ENCODE peak calls at places on chromosomes 11 and 22, in six cellular contexts. One of them, this sample, is unnamed.
A peak's percentile ranks its signal among the peaks of the same experiment; 100 is the strongest.

GRCh38 chr22:43497956-43498855 is 86.4 kb downstream of the MPPED1 start:
- DNase-seq in body of pancreas: no peak
- DNase-seq in lower lobe of right lung: no peak
- DNase-seq in iPS DF 6.9: no peak
- DNase-seq in spleen: no peak
- DNase-seq in bronchial epithelial cell: no peak
- DNase-seq in this sample: no peak

GRCh38 chr11:93735627-93736026 is 5.7 kb downstream of the TAF1D start:
- DNase-seq in body of pancreas: no peak
- DNase-seq in lower lobe of right lung: no peak
- DNase-seq in iPS DF 6.9: no peak
- DNase-seq in spleen: no peak
- DNase-seq in bronchial epithelial cell: no peak
- DNase-seq in this sample: no peak

GRCh38 chr11:91686700-91687099 is 537.9 kb upstream of the FAT3 start:
- DNase-seq in body of pancreas: no peak
- DNase-seq in lower lobe of right lung: no peak
- DNase-seq in iPS DF 6.9: no peak
- DNase-seq in spleen: no peak
- DNase-seq in bronchial epithelial cell: peak; percentile 30
- DNase-seq in this sample: no peak

GRCh38 chr11:88301478-88302140 is 35.9 kb downstream of the CTSC start:
- DNase-seq in body of pancreas: no peak
- DNase-seq in lower lobe of right lung: no peak
- DNase-seq in iPS DF 6.9: no peak
- DNase-seq in spleen: no peak
- DNase-seq in bronchial epithelial cell: no peak
- DNase-seq in this sample: no peak

GRCh38 chr22:49208003-49208402 is 619.7 kb downstream of the BRD1 start:
- DNase-seq in body of pancreas: no peak
- DNase-seq in lower lobe of right lung: no peak
- DNase-seq in iPS DF 6.9: no peak
- DNase-seq in spleen: peak; percentile 52
- DNase-seq in bronchial epithelial cell: no peak
- DNase-seq in this sample: no peak

GRCh38 chr11:121894581-121894980 is 221.4 kb downstream of the BLID start:
- DNase-seq in body of pancreas: no peak
- DNase-seq in lower lobe of right lung: no peak
- DNase-seq in iPS DF 6.9: no peak
- DNase-seq in spleen: no peak
- DNase-seq in bronchial epithelial cell: peak; percentile 70
- DNase-seq in this sample: peak; percentile 13

GRCh38 chr22:49240016-49240380 is 587.7 kb downstream of the BRD1 start:
- DNase-seq in body of pancreas: no peak
- DNase-seq in lower lobe of right lung: no peak
- DNase-seq in iPS DF 6.9: no peak
- DNase-seq in spleen: peak; percentile 48
- DNase-seq in bronchial epithelial cell: no peak
- DNase-seq in this sample: no peak

GRCh38 chr22:31106651-31107205 is 640 bp downstream of the SELENOM start:
- DNase-seq in body of pancreas: no peak
- DNase-seq in lower lobe of right lung: no peak
- DNase-seq in iPS DF 6.9: no peak
- DNase-seq in spleen: no peak
- DNase-seq in bronchial epithelial cell: peak; percentile 32
- DNase-seq in this sample: peak; percentile 30

GRCh38 chr22:34236527-34236926 is 316.3 kb upstream of the LARGE1 start:
- DNase-seq in body of pancreas: no peak
- DNase-seq in lower lobe of right lung: no peak
- DNase-seq in iPS DF 6.9: no peak
- DNase-seq in spleen: no peak
- DNase-seq in bronchial epithelial cell: peak; percentile 6
- DNase-seq in this sample: no peak

GRCh38 chr22:31490496-31490925 is 869 bp upstream of the EIF4ENIF1 start:
- DNase-seq in body of pancreas: peak; percentile 79
- DNase-seq in lower lobe of right lung: peak; percentile 72
- DNase-seq in iPS DF 6.9: peak; percentile 25
- DNase-seq in spleen: peak; percentile 90
- DNase-seq in bronchial epithelial cell: peak; percentile 70
- DNase-seq in this sample: peak; percentile 52

GRCh38 chr22:21725956-21726649 is 9.5 kb downstream of the YPEL1 start:
- DNase-seq in body of pancreas: no peak
- DNase-seq in lower lobe of right lung: no peak
- DNase-seq in iPS DF 6.9: no peak
- DNase-seq in spleen: no peak
- DNase-seq in bronchial epithelial cell: no peak
- DNase-seq in this sample: no peak

GRCh38 chr11:8055836-8056526 is 25.0 kb upstream of the TUB start:
- DNase-seq in body of pancreas: no peak
- DNase-seq in lower lobe of right lung: no peak
- DNase-seq in iPS DF 6.9: no peak
- DNase-seq in spleen: peak; percentile 68
- DNase-seq in bronchial epithelial cell: no peak
- DNase-seq in this sample: no peak

GRCh38 chr11:93740031-93740801 is 1.1 kb downstream of the TAF1D start:
- DNase-seq in body of pancreas: peak; percentile 49
- DNase-seq in lower lobe of right lung: peak; percentile 56
- DNase-seq in iPS DF 6.9: no peak
- DNase-seq in spleen: peak; percentile 78
- DNase-seq in bronchial epithelial cell: peak; percentile 40
- DNase-seq in this sample: peak; percentile 26

GRCh38 chr22:30654361-30654760 is 13.3 kb downstream of the DUSP18 start:
- DNase-seq in body of pancreas: no peak
- DNase-seq in lower lobe of right lung: no peak
- DNase-seq in iPS DF 6.9: no peak
- DNase-seq in spleen: no peak
- DNase-seq in bronchial epithelial cell: no peak
- DNase-seq in this sample: no peak

GRCh38 chr22:46866591-46866990 is 104.1 kb downstream of the TBC1D22A start:
- DNase-seq in body of pancreas: no peak
- DNase-seq in lower lobe of right lung: no peak
- DNase-seq in iPS DF 6.9: no peak
- DNase-seq in spleen: no peak
- DNase-seq in bronchial epithelial cell: peak; percentile 80
- DNase-seq in this sample: peak; percentile 44

GRCh38 chr22:48889887-48890692 is 937.6 kb downstream of the BRD1 start:
- DNase-seq in body of pancreas: no peak
- DNase-seq in lower lobe of right lung: peak; percentile 17
- DNase-seq in iPS DF 6.9: no peak
- DNase-seq in spleen: peak; percentile 49
- DNase-seq in bronchial epithelial cell: no peak
- DNase-seq in this sample: no peak

GRCh38 chr11:2819316-2819715 is 66.3 kb downstream of the CDKN1C start:
- DNase-seq in body of pancreas: no peak
- DNase-seq in lower lobe of right lung: peak; percentile 17
- DNase-seq in iPS DF 6.9: no peak
- DNase-seq in spleen: peak; percentile 21
- DNase-seq in bronchial epithelial cell: no peak
- DNase-seq in this sample: no peak

GRCh38 chr22:32754413-32755041 is 47.0 kb upstream of the TIMP3 start:
- DNase-seq in body of pancreas: no peak
- DNase-seq in lower lobe of right lung: no peak
- DNase-seq in iPS DF 6.9: no peak
- DNase-seq in spleen: no peak
- DNase-seq in bronchial epithelial cell: peak; percentile 55
- DNase-seq in this sample: peak; percentile 38

GRCh38 chr11:104812416-104812815 is 85.8 kb downstream of the CASP12 start:
- DNase-seq in body of pancreas: no peak
- DNase-seq in lower lobe of right lung: no peak
- DNase-seq in iPS DF 6.9: no peak
- DNase-seq in spleen: no peak
- DNase-seq in bronchial epithelial cell: no peak
- DNase-seq in this sample: no peak

GRCh38 chr11:130456276-130456675 is 7.8 kb downstream of the ADAMTS15 start:
- DNase-seq in body of pancreas: no peak
- DNase-seq in lower lobe of right lung: no peak
- DNase-seq in iPS DF 6.9: no peak
- DNase-seq in spleen: no peak
- DNase-seq in bronchial epithelial cell: no peak
- DNase-seq in this sample: no peak

GRCh38 chr11:123084454-123084853 is 22.5 kb upstream of the HSPA8 start:
- DNase-seq in body of pancreas: no peak
- DNase-seq in lower lobe of right lung: no peak
- DNase-seq in iPS DF 6.9: no peak
- DNase-seq in spleen: peak; percentile 14
- DNase-seq in bronchial epithelial cell: no peak
- DNase-seq in this sample: no peak

GRCh38 chr11:13278620-13279486 is 1.3 kb downstream of the BMAL1 start:
- DNase-seq in body of pancreas: no peak
- DNase-seq in lower lobe of right lung: peak; percentile 55
- DNase-seq in iPS DF 6.9: no peak
- DNase-seq in spleen: peak; percentile 87
- DNase-seq in bronchial epithelial cell: no peak
- DNase-seq in this sample: peak; percentile 14

GRCh38 chr11:13276852-13277718 is 505 bp upstream of the BMAL1 start:
- DNase-seq in body of pancreas: peak; percentile 98
- DNase-seq in lower lobe of right lung: peak; percentile 98
- DNase-seq in iPS DF 6.9: peak; percentile 87
- DNase-seq in spleen: peak; percentile 98
- DNase-seq in bronchial epithelial cell: peak; percentile 89
- DNase-seq in this sample: peak; percentile 99

GRCh38 chr11:13277719-13278619 is at the start of gene BMAL1:
- DNase-seq in body of pancreas: peak; percentile 55
- DNase-seq in lower lobe of right lung: peak; percentile 84
- DNase-seq in iPS DF 6.9: no peak
- DNase-seq in spleen: peak; percentile 96
- DNase-seq in bronchial epithelial cell: no peak
- DNase-seq in this sample: peak; percentile 35

GRCh38 chr11:13279487-13279834 is 1.9 kb downstream of the BMAL1 start:
- DNase-seq in body of pancreas: no peak
- DNase-seq in lower lobe of right lung: no peak
- DNase-seq in iPS DF 6.9: no peak
- DNase-seq in spleen: no peak
- DNase-seq in bronchial epithelial cell: no peak
- DNase-seq in this sample: no peak

DNA sequence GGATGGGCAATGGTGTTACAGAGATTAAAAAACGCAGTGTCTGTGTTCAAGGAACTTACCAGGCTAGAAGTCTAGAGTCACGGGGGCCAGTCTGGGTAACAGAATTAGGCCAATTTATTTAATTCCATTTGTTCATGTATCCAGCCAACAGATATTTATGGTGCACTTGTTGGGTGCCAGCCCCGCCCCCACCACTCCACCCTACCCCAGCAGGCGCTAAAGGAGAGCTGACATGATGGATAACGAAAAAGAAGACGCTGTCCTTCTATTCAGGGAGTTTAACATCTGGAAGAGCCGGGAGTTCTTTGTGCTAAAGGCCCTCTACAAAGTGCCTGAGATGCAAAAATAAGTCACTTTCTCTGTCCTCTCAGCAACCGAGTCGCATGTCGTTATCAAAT is 1.1 kb upstream of the BMAL1 start:
- DNase-seq in body of pancreas: no peak
- DNase-seq in lower lobe of right lung: no peak
- DNase-seq in iPS DF 6.9: no peak
- DNase-seq in spleen: no peak
- DNase-seq in bronchial epithelial cell: no peak
- DNase-seq in this sample: no peak
- H3K27me3 ChIP-seq in body of pancreas: no peaks in the 10 kb centered on the region
- H3K27me3 ChIP-seq in lower lobe of right lung: peaks cover 10% of the 10 kb centered on the region
- H3K27me3 ChIP-seq in iPS DF 6.9: peaks cover 18% of the 10 kb centered on the region
- H3K27me3 ChIP-seq in spleen: no peaks in the 10 kb centered on the region
- H3K27me3 ChIP-seq in bronchial epithelial cell: no peaks in the 10 kb centered on the region
- H3K27me3 ChIP-seq in this sample: peaks cover 17% of the 10 kb centered on the region

DNA sequence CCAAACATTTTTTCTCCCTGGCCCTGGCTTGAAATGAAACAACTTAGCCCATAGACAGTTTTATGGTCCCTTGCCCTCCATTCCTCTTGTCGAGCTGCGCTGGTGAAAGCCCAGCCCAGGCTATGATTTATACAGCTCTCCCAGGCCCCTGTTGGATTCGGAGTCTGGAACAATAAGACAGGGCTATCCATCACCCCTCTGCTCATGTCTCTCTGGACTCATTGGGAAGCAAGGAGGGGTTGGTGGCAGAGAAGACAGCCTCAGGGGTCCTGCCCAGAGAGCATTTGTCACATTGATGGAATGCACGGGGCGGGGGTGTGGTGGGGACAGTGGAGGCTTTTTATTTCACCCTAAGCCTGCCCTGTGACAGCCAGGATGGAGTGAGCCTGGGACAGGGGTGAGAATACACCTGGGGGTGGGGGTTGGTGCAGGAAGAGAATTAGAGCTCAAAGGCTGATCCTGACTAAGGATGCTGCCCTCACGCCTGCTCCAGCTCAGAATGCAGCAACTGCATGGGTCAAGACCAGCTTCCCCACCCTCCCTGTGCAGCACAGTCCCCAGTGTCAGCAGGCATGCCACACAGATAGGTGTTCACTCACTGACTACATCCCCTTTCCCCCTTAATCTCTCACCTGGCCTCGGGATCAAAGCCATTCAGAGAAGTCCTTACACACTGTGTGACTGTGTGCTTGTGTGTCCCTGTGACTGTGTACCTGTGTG is 10.0 kb upstream of the PKNOX2 start:
- DNase-seq in body of pancreas: no peak
- DNase-seq in lower lobe of right lung: no peak
- DNase-seq in iPS DF 6.9: no peak
- DNase-seq in spleen: peak; percentile 18
- DNase-seq in bronchial epithelial cell: no peak
- DNase-seq in this sample: no peak
- H3K27me3 ChIP-seq in body of pancreas: no peaks in the 10 kb centered on the region
- H3K27me3 ChIP-seq in lower lobe of right lung: peaks cover 18% of the 10 kb centered on the region
- H3K27me3 ChIP-seq in iPS DF 6.9: no peaks in the 10 kb centered on the region
- H3K27me3 ChIP-seq in spleen: no peaks in the 10 kb centered on the region
- H3K27me3 ChIP-seq in bronchial epithelial cell: peaks cover 1% of the 10 kb centered on the region
- H3K27me3 ChIP-seq in this sample: no peaks in the 10 kb centered on the region

GRCh38 chr11:129365816-129366215 is 9.8 kb upstream of the BARX2 start:
- DNase-seq in body of pancreas: no peak
- DNase-seq in lower lobe of right lung: no peak
- DNase-seq in iPS DF 6.9: no peak
- DNase-seq in spleen: no peak
- DNase-seq in bronchial epithelial cell: peak; percentile 55
- DNase-seq in this sample: no peak
- H3K27me3 ChIP-seq in body of pancreas: no peaks in the 10 kb centered on the region
- H3K27me3 ChIP-seq in lower lobe of right lung: peaks cover 56% of the 10 kb centered on the region
- H3K27me3 ChIP-seq in iPS DF 6.9: peaks cover 10% of the 10 kb centered on the region
- H3K27me3 ChIP-seq in spleen: no peaks in the 10 kb centered on the region
- H3K27me3 ChIP-seq in bronchial epithelial cell: no peaks in the 10 kb centered on the region
- H3K27me3 ChIP-seq in this sample: peaks cover 62% of the 10 kb centered on the region

GRCh38 chr11:44787981-44788380 is 61.2 kb downstream of the TSPAN18 start:
- DNase-seq in body of pancreas: no peak
- DNase-seq in lower lobe of right lung: no peak
- DNase-seq in iPS DF 6.9: no peak
- DNase-seq in spleen: peak; percentile 18
- DNase-seq in bronchial epithelial cell: no peak
- DNase-seq in this sample: no peak

GRCh38 chr11:44790211-44790610 is 63.4 kb downstream of the TSPAN18 start:
- DNase-seq in body of pancreas: no peak
- DNase-seq in lower lobe of right lung: no peak
- DNase-seq in iPS DF 6.9: no peak
- DNase-seq in spleen: peak; percentile 27
- DNase-seq in bronchial epithelial cell: no peak
- DNase-seq in this sample: no peak

GRCh38 chr11:44787070-44787469 is 60.3 kb downstream of the TSPAN18 start:
- DNase-seq in body of pancreas: no peak
- DNase-seq in lower lobe of right lung: no peak
- DNase-seq in iPS DF 6.9: no peak
- DNase-seq in spleen: no peak
- DNase-seq in bronchial epithelial cell: no peak
- DNase-seq in this sample: no peak

GRCh38 chr11:44789466-44789865 is 62.7 kb downstream of the TSPAN18 start:
- DNase-seq in body of pancreas: no peak
- DNase-seq in lower lobe of right lung: no peak
- DNase-seq in iPS DF 6.9: no peak
- DNase-seq in spleen: no peak
- DNase-seq in bronchial epithelial cell: no peak
- DNase-seq in this sample: no peak

GRCh38 chr11:44788536-44789227 is 61.9 kb downstream of the TSPAN18 start:
- DNase-seq in body of pancreas: no peak
- DNase-seq in lower lobe of right lung: peak; percentile 8
- DNase-seq in iPS DF 6.9: no peak
- DNase-seq in spleen: peak; percentile 37
- DNase-seq in bronchial epithelial cell: no peak
- DNase-seq in this sample: no peak
- H3K27me3 ChIP-seq in body of pancreas: no peaks in the 10 kb centered on the region
- H3K27me3 ChIP-seq in lower lobe of right lung: no peaks in the 10 kb centered on the region
- H3K27me3 ChIP-seq in iPS DF 6.9: no peaks in the 10 kb centered on the region
- H3K27me3 ChIP-seq in spleen: no peaks in the 10 kb centered on the region
- H3K27me3 ChIP-seq in bronchial epithelial cell: peaks cover 5% of the 10 kb centered on the region
- H3K27me3 ChIP-seq in this sample: no peaks in the 10 kb centered on the region

This sample was measured in MG63.